ENCODE peak calls at places on chromosomes 11 and 22, in four cellular contexts. One of them, this sample, is unnamed.

GRCh38 chr22:17266261-17266971 is 47.2 kb upstream of the ADA2 start:
- DNase-seq in K562: no peak
- DNase-seq in GM12878: no peak
- DNase-seq in HepG2: no peak
- DNase-seq in this sample: peak

GRCh38 chr11:133323354-133323753 is 208.9 kb downstream of the OPCML start:
- DNase-seq in K562: no peak
- DNase-seq in GM12878: no peak
- DNase-seq in HepG2: no peak
- DNase-seq in this sample: no peak

GRCh38 chr22:19172213-19173046 is 6.1 kb downstream of the SLC25A1 start:
- DNase-seq in K562: peak
- DNase-seq in GM12878: no peak
- DNase-seq in HepG2: no peak
- DNase-seq in this sample: no peak

GRCh38 chr11:8732276-8732675 is 49.7 kb downstream of the RPL27A start:
- DNase-seq in K562: no peak
- DNase-seq in GM12878: peak
- DNase-seq in HepG2: no peak
- DNase-seq in this sample: no peak

GRCh38 chr11:47616726-47617416 is 22.7 kb upstream of the C1QTNF4 start:
- DNase-seq in K562: peak
- DNase-seq in GM12878: no peak
- DNase-seq in HepG2: peak
- DNase-seq in this sample: peak

GRCh38 chr22:25485626-25486545 is 78.6 kb upstream of the GRK3 start:
- DNase-seq in K562: no peak
- DNase-seq in GM12878: peak
- DNase-seq in HepG2: no peak
- DNase-seq in this sample: no peak

GRCh38 chr11:87454246-87454645 is 416.5 kb downstream of the TMEM135 start:
- DNase-seq in K562: no peak
- DNase-seq in GM12878: peak
- DNase-seq in HepG2: no peak
- DNase-seq in this sample: no peak

GRCh38 chr22:36008131-36008530 is 20.5 kb downstream of the RBFOX2 start:
- DNase-seq in K562: no peak
- DNase-seq in GM12878: no peak
- DNase-seq in HepG2: no peak
- DNase-seq in this sample: no peak

GRCh38 chr11:93322207-93322606 is 8.3 kb upstream of the DEUP1 start:
- DNase-seq in K562: no peak
- DNase-seq in GM12878: no peak
- DNase-seq in HepG2: no peak
- DNase-seq in this sample: no peak

GRCh38 chr11:74681686-74682651 is 49.3 kb downstream of the CHRDL2 start:
- DNase-seq in K562: no peak
- DNase-seq in GM12878: no peak
- DNase-seq in HepG2: no peak
- DNase-seq in this sample: no peak

GRCh38 chr11:16605440-16605970 is 132.9 kb upstream of the C11orf58 start:
- DNase-seq in K562: peak
- DNase-seq in GM12878: no peak
- DNase-seq in HepG2: no peak
- DNase-seq in this sample: peak

GRCh38 chr11:35162795-35163194 is 23.8 kb downstream of the CD44 start:
- DNase-seq in K562: no peak
- DNase-seq in GM12878: no peak
- DNase-seq in HepG2: no peak
- DNase-seq in this sample: no peak

GRCh38 chr22:28939394-28939793 is 56.0 kb downstream of the ZNRF3 start:
- DNase-seq in K562: no peak
- DNase-seq in GM12878: no peak
- DNase-seq in HepG2: no peak
- DNase-seq in this sample: no peak

GRCh38 chr22:28051787-28052356 is 132.8 kb upstream of the PITPNB start:
- DNase-seq in K562: peak
- DNase-seq in GM12878: no peak
- DNase-seq in HepG2: peak
- DNase-seq in this sample: peak

GRCh38 chr11:115151010-115151409 is 353.2 kb downstream of the CADM1 start:
- DNase-seq in K562: no peak
- DNase-seq in GM12878: no peak
- DNase-seq in HepG2: no peak
- DNase-seq in this sample: no peak

GRCh38 chr11:27410301-27410700 is 47.3 kb upstream of the CCDC34 start:
- DNase-seq in K562: no peak
- DNase-seq in GM12878: no peak
- DNase-seq in HepG2: no peak
- DNase-seq in this sample: no peak

GRCh38 chr11:47766363-47767227 is 546 bp downstream of the FNBP4 start:
- DNase-seq in K562: peak
- DNase-seq in GM12878: no peak
- DNase-seq in HepG2: peak
- DNase-seq in this sample: no peak

GRCh38 chr22:43643362-43643761 is 168.7 kb downstream of the EFCAB6 start:
- DNase-seq in K562: no peak
- DNase-seq in GM12878: no peak
- DNase-seq in HepG2: no peak
- DNase-seq in this sample: no peak
- TF ChIP-seq TARDBP in K562: no peak
- TF ChIP-seq TARDBP in GM12878: no peak
- TF ChIP-seq TARDBP in HepG2: no peak
- TF ChIP-seq TARDBP in this sample: no peak

GRCh38 chr11:64341851-64342791 is 2.1 kb downstream of the CCDC88B start:
- DNase-seq in K562: peak
- DNase-seq in GM12878: no peak
- DNase-seq in HepG2: peak
- DNase-seq in this sample: peak

GRCh38 chr11:64339754-64340408 is at the start of gene CCDC88B:
- DNase-seq in K562: no peak
- DNase-seq in GM12878: no peak
- DNase-seq in HepG2: no peak
- DNase-seq in this sample: no peak

GRCh38 chr11:64339319-64339718 is 685 bp upstream of the CCDC88B start:
- DNase-seq in K562: no peak
- DNase-seq in GM12878: no peak
- DNase-seq in HepG2: no peak
- DNase-seq in this sample: no peak

GRCh38 chr11:64341429-64341828 is 1.4 kb downstream of the CCDC88B start:
- DNase-seq in K562: no peak
- DNase-seq in GM12878: no peak
- DNase-seq in HepG2: no peak
- DNase-seq in this sample: no peak

GRCh38 chr11:64340671-64341335 is 799 bp downstream of the CCDC88B start:
- DNase-seq in K562: peak
- DNase-seq in GM12878: no peak
- DNase-seq in HepG2: no peak
- DNase-seq in this sample: peak
- TF ChIP-seq BHLHE40 in K562: no peak
- TF ChIP-seq BHLHE40 in GM12878: no peak
- TF ChIP-seq BHLHE40 in HepG2: no peak
- TF ChIP-seq BHLHE40 in this sample: no peak

GRCh38 chr22:23063539-23064380 is 6.6 kb upstream of the GNAZ start:
- DNase-seq in K562: no peak
- DNase-seq in GM12878: no peak
- DNase-seq in HepG2: no peak
- DNase-seq in this sample: no peak

GRCh38 chr22:23061471-23062280 is 8.6 kb upstream of the GNAZ start:
- DNase-seq in K562: no peak
- DNase-seq in GM12878: no peak
- DNase-seq in HepG2: no peak
- DNase-seq in this sample: no peak

GRCh38 chr22:23060612-23061400 is 9.5 kb upstream of the GNAZ start:
- DNase-seq in K562: no peak
- DNase-seq in GM12878: no peak
- DNase-seq in HepG2: no peak
- DNase-seq in this sample: no peak

GRCh38 chr22:23064381-23065068 is 5.8 kb upstream of the GNAZ start:
- DNase-seq in K562: no peak
- DNase-seq in GM12878: no peak
- DNase-seq in HepG2: no peak
- DNase-seq in this sample: no peak

DNA sequence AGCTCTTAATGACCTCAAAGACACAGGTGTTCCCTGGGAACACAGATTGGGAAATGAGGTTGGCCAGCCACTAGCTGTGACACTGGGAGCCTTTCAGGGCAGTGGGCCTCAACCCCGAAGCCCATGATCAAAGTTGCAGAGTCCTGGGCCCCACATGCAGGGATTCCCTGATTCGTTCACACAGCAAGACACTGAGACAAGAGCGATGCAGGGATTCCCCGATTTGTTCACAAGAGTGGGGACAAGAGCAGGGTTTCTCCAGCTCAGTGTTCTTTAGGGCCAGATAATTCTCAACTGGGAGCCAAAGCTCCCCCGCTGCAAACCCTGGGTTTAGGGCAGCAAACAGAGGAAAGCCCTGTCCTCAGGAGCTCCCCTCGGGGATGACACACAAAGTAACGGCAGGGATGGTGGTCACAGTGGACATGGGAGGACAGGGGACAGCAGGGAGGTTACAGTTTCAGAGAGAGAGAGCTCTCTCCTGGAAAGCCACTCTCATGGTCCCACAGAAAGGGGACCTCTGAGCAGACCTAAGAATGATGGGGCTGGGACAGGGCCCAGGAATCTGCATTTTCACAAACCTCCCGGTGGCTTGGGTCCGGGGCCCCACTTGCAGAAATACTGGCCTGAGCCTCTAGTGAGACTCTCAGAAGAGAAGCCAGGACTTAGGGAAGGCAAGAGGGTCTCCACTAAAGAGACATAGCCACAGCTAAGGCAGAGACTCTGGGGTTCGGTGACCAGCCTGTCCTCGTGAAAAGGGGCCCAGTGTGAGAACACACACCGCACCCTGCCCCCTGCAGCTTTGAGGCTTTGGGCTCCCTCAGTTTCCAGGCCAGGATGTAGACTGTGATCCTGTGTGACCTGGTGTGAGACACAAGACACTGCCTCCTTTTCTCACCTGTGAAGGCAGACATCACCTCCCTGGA is 7.4 kb upstream of the GNAZ start:
- DNase-seq in K562: no peak
- DNase-seq in GM12878: no peak
- DNase-seq in HepG2: no peak
- DNase-seq in this sample: no peak
- TF ChIP-seq SP1 in K562: no peak
- TF ChIP-seq SP1 in GM12878: no peak
- TF ChIP-seq SP1 in HepG2: no peak
- TF ChIP-seq SP1 in this sample: no peak

DNA sequence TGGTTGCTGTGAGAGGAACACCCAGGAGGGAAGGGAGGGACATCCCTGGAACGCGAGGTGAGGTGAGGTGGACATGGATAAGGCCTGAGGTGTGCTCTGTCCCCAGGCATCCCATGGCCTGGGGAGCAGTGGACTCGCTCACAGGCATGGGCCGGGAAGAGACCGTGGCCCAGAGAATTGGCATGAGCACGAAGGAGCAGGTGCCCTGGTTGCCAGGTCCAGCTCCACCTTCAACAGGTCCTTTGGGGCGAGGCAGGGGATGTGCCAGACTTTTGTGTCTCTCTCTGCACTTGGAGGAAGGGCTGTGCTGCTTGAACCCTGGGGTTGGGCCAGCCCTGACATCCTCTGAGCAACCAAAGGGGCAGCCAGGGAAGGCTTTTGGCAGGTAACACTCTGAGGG is 21.5 kb downstream of the MUC6 start:
- DNase-seq in K562: no peak
- DNase-seq in GM12878: no peak
- DNase-seq in HepG2: no peak
- DNase-seq in this sample: no peak
- TF ChIP-seq TARDBP in K562: no peak
- TF ChIP-seq TARDBP in GM12878: no peak
- TF ChIP-seq TARDBP in HepG2: no peak
- TF ChIP-seq TARDBP in this sample: no peak

GRCh38 chr11:116790167-116791001 is 1.3 kb downstream of the APOA5 start:
- DNase-seq in K562: no peak
- DNase-seq in GM12878: no peak
- DNase-seq in HepG2: no peak
- DNase-seq in this sample: no peak
- TF ChIP-seq BHLHE40 in K562: no peak
- TF ChIP-seq BHLHE40 in GM12878: no peak
- TF ChIP-seq BHLHE40 in HepG2: no peak
- TF ChIP-seq BHLHE40 in this sample: no peak

GRCh38 chr11:70040452-70040851 is 37.7 kb upstream of the ANO1 start:
- DNase-seq in K562: no peak
- DNase-seq in GM12878: no peak
- DNase-seq in HepG2: no peak
- DNase-seq in this sample: no peak
- TF ChIP-seq SP1 in K562: no peak
- TF ChIP-seq SP1 in GM12878: no peak
- TF ChIP-seq SP1 in HepG2: no peak
- TF ChIP-seq SP1 in this sample: no peak

GRCh38 chr11:72042059-72042425 is 38.3 kb downstream of the NUMA1 start:
- DNase-seq in K562: no peak
- DNase-seq in GM12878: no peak
- DNase-seq in HepG2: no peak
- DNase-seq in this sample: no peak
- TF ChIP-seq TARDBP in K562: no peak
- TF ChIP-seq TARDBP in GM12878: no peak
- TF ChIP-seq TARDBP in HepG2: no peak
- TF ChIP-seq TARDBP in this sample: no peak

GRCh38 chr22:37021710-37022482 is 2.4 kb downstream of the MPST start:
- DNase-seq in K562: peak
- DNase-seq in GM12878: no peak
- DNase-seq in HepG2: no peak
- DNase-seq in this sample: peak
- TF ChIP-seq BHLHE40 in K562: no peak
- TF ChIP-seq BHLHE40 in GM12878: no peak
- TF ChIP-seq BHLHE40 in HepG2: no peak
- TF ChIP-seq BHLHE40 in this sample: no peak